ENCODE peak calls at places on chromosomes 7 and 10, in eight cellular contexts. I is Panc1; T is esophagus muscularis mucosa; H is iPS DF 6.9; Y is GM23248; N is GM23338; B is body of pancreas; V is CD8-positive, alpha-beta T cell. M is an unnamed sample.

GRCh38 chr7:34153680-34154270 is 248.4 kb downstream of the BMPER start:
- DNase-seq in T (no peak), H (no peak), B (no peak), I (no peak), Y (peak; percentile 43), N (no peak), V (no peak), M (no peak)

GRCh38 chr7:12970626-12971025 is 283.2 kb downstream of the ARL4A start:
- DNase-seq in H (no peak), V (no peak), B (no peak), N (no peak), T (no peak), Y (no peak), I (no peak), M (no peak)

GRCh38 chr10:82308641-82309040 is 433.6 kb downstream of the NRG3 start:
- DNase-seq in H (no peak), Y (no peak), T (no peak), B (no peak), V (no peak), N (no peak), I (no peak), M (no peak)

GRCh38 chr10:79171504-79171903 is 102.7 kb downstream of the ZMIZ1 start:
- DNase-seq in I (no peak), H (no peak), V (no peak), N (no peak), Y (no peak), T (no peak), B (no peak), M (no peak)

GRCh38 chr7:24963218-24963617 is 16.8 kb downstream of the OSBPL3 start:
- DNase-seq in T (no peak), I (no peak), Y (peak; percentile 31), B (peak; percentile 25), H (no peak), V (no peak), N (no peak), M (no peak)

GRCh38 chr7:129468087-129468486 is 33.9 kb downstream of the STRIP2 start:
- DNase-seq in H (no peak), T (no peak), V (no peak), N (no peak), I (no peak), Y (peak; percentile 83), B (no peak), M (no peak)

GRCh38 chr10:79090134-79090803 is 21.5 kb downstream of the ZMIZ1 start:
- DNase-seq in B (no peak), V (no peak), N (no peak), I (no peak), Y (no peak), H (no peak), T (no peak), M (no peak)

GRCh38 chr10:119337796-119338432 is 130.5 kb downstream of the GRK5 start:
- DNase-seq in V (no peak), B (no peak), T (no peak), I (no peak), H (no peak), N (no peak), Y (peak; percentile 49), M (no peak)

GRCh38 chr7:74480861-74481417 is 27.2 kb downstream of the GTF2IRD1 start:
- DNase-seq in V (no peak), B (peak; percentile 45), N (no peak), I (no peak), H (no peak), T (no peak), Y (peak; percentile 81), M (no peak)

GRCh38 chr7:100022621-100023020 is 7.2 kb downstream of the ZKSCAN1 start:
- DNase-seq in T (no peak), H (no peak), V (no peak), B (peak; percentile 90), N (no peak), I (no peak), Y (no peak), M (peak; percentile 61)

GRCh38 chr10:52729259-52730104 is 43.1 kb downstream of the MBL2 start:
- DNase-seq in Y (peak; percentile 74), T (no peak), N (peak; percentile 45), I (peak; percentile 38), B (no peak), H (no peak), V (no peak), M (peak; percentile 52)

GRCh38 chr10:66827353-66827752 is 98.5 kb upstream of the LRRTM3 start:
- DNase-seq in V (no peak), T (no peak), Y (peak; percentile 64), N (no peak), B (no peak), H (no peak), I (no peak), M (peak; percentile 43)

GRCh38 chr10:63456437-63457210 is 9.2 kb downstream of the JMJD1C start:
- DNase-seq in N (no peak), Y (peak; percentile 85), I (no peak), H (no peak), V (no peak), B (no peak), T (no peak), M (peak; percentile 13)

GRCh38 chr10:14889318-14889717 is 10.7 kb downstream of the SUV39H2 start:
- DNase-seq in H (no peak), B (no peak), Y (peak; percentile 34), T (no peak), I (no peak), N (peak; percentile 58), V (no peak), M (no peak)

GRCh38 chr7:91916068-91916440 is 24.6 kb upstream of the AKAP9 start:
- DNase-seq in N (no peak), V (no peak), H (no peak), T (no peak), B (no peak), Y (no peak), I (no peak), M (no peak)

GRCh38 chr7:42694894-42695553 is 216.8 kb downstream of the C7orf25 start:
- DNase-seq in N (no peak), I (no peak), Y (peak; percentile 32), H (no peak), V (no peak), B (peak; percentile 54), T (peak; percentile 57), M (no peak)

GRCh38 chr7:18369011-18369410 is 126.5 kb upstream of the HDAC9 start:
- DNase-seq in N (no peak), B (no peak), I (no peak), Y (no peak), H (no peak), V (no peak), T (no peak), M (no peak)

GRCh38 chr10:100637785-100638184 is 102.0 kb downstream of the HIF1AN start:
- DNase-seq in B (peak; percentile 19), H (no peak), T (no peak), Y (peak; percentile 34), N (peak; percentile 88), V (no peak), I (no peak), M (no peak)

GRCh38 chr7:41451826-41452225 is 251.1 kb downstream of the INHBA start:
- DNase-seq in I (no peak), V (no peak), N (no peak), B (no peak), T (no peak), Y (peak; percentile 36), H (no peak), M (peak; percentile 60)

GRCh38 chr7:143003393-143004051 is 23.4 kb downstream of the OR9A2 start:
- DNase-seq in N (peak; percentile 65), T (no peak), B (peak; percentile 23), Y (peak; percentile 62), I (peak; percentile 24), H (peak; percentile 13), V (peak; percentile 13), M (peak; percentile 30)

GRCh38 chr10:74049995-74050394 is 52.1 kb downstream of the VCL start:
- DNase-seq in N (no peak), H (no peak), Y (no peak), I (no peak), V (no peak), B (no peak), T (no peak), M (no peak)
- H3K27ac ChIP-seq in N (no peak overlapping the region), H (no peak overlapping the region), Y (peak overlapping the region; percentile 84), I (no peak overlapping the region), V (no peak overlapping the region), B (no peak overlapping the region), T (peak overlapping the region; percentile 62), M (no peak overlapping the region)

DNA sequence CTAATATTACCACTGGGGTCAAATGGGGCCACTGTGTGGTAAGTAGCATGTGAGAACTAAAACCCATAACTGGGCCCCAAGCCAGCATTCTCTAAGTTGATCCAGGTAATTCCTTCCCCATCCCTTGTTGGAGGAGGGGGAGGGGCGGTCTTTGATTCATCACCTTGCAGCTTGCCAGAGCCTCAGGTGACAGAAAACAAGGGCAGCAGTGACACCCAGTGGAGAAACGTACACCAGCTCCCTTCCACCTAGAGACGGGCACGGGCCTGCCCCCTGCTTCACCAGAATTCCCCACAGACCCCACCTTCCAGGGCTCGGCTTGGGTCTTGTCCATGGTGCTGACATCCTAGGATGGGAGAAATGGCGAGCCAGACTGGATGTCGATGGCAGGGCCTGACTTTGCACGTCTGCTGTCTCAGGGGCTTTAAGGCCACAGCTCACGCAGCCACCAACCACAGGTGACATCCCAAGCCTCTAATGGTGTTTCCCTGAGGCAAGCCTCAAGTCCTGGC is 102.0 kb downstream of the STRA8 start:
- DNase-seq in I (peak; percentile 25), H (peak; percentile 96), Y (peak; percentile 46), T (no peak), V (peak; percentile 12), B (peak; percentile 84), N (peak; percentile 98), M (peak; percentile 83)
- H3K27ac ChIP-seq in I (no peak overlapping the region), H (no peak overlapping the region), Y (no peak overlapping the region), T (no peak overlapping the region), V (no peak overlapping the region), B (no peak overlapping the region), N (no peak overlapping the region), M (peak overlapping the region; percentile 37)

DNA sequence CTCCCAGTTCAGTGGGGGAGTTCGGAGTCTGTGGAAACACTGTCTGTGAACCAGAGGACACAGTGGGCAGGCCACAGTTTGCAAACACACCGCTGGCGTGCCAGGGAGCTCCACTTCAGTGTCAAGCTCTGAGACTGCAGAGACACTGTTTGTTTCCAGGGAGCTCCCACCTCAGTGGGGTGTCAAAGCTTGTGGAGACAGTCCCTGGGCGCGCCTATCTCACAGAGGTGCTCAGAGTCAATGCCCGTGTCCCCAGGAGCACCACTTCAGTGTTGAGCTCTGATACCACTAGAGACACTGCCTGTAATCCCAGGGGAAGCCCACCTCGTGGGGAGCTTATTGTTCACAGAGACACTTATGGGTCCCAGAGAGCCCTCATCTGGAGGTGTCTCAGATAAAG is 4.3 kb downstream of the MYO1G start:
- DNase-seq in I (no peak), Y (no peak), T (no peak), V (no peak), N (no peak), B (no peak), H (no peak), M (no peak)
- H3K27ac ChIP-seq in I (no peak overlapping the region), Y (no peak overlapping the region), T (no peak overlapping the region), V (no peak overlapping the region), N (no peak overlapping the region), B (no peak overlapping the region), H (no peak overlapping the region), M (peak overlapping the region; percentile 7)

DNA sequence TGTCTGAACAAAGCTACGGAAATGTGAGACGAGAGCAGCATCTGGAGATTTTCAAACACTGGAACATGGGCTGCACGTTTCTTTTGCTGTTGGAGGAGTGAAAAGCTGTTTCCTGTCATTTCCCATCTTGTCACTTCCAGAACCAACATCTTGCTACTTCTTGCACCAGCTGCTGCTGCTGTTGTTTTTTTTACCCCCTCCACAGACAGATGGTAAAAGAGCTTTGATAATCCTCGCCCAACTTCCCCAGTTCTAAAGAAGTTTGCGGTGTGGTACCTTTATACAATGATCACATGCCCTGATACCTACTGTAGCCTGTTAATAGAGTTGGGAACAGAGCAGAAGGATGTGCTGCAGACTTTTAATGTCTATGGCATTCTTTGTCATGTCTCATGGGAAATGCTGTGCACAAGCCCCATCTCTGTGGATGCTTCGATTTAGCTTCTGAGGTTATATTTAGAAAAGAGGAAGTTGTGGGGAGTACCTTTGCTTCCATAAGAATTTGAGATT is 408.2 kb downstream of the AUTS2 start:
- DNase-seq in I (no peak), N (no peak), T (no peak), H (no peak), B (no peak), V (no peak), Y (no peak), M (no peak)
- H3K27ac ChIP-seq in I (no peak overlapping the region), N (no peak overlapping the region), T (peak overlapping the region; percentile 19), H (no peak overlapping the region), B (no peak overlapping the region), V (no peak overlapping the region), Y (no peak overlapping the region), M (no peak overlapping the region)